ENCODE peak calls at places on chromosomes 3 and 15, in four cellular contexts. M is endodermal cell, H is HT1080, L is T-helper 1 cell. X is an unnamed sample.

GRCh38 chr15:29921130-29921601 is 98.9 kb upstream of the TJP1 start:
- DNase-seq in M (peak), H (peak), L (no peak), X (peak)

GRCh38 chr3:109774108-109774507 is 436.8 kb upstream of the DPPA4 start:
- DNase-seq in M (no peak), H (no peak), L (no peak), X (no peak)

GRCh38 chr3:124885466-124886167 is 1.5 kb downstream of the ITGB5 start:
- DNase-seq in M (no peak), H (peak), L (no peak), X (no peak)

GRCh38 chr3:174202561-174202960 is 656.6 kb upstream of the NAALADL2 start:
- DNase-seq in M (no peak), H (peak), L (no peak), X (no peak)

GRCh38 chr15:59997070-59997701 is 6.9 kb upstream of the FOXB1 start:
- DNase-seq in M (peak), H (peak), L (no peak), X (peak)

GRCh38 chr15:43067717-43068461 is 37.9 kb downstream of the UBR1 start:
- DNase-seq in M (no peak), H (peak), L (no peak), X (peak)

GRCh38 chr3:64238971-64239667 is 13.9 kb upstream of the PRICKLE2 start:
- DNase-seq in M (peak), H (peak), L (no peak), X (peak)

GRCh38 chr15:22939051-22939450 is 41.1 kb downstream of the CYFIP1 start:
- DNase-seq in M (no peak), H (no peak), L (no peak), X (no peak)

GRCh38 chr3:49410102-49410843 is 1.5 kb downstream of the RHOA start:
- DNase-seq in M (no peak), H (no peak), L (no peak), X (no peak)

X was measured in islet precursor cell.